ENCODE peak calls at places on chromosomes 7 and 10, in ten cellular contexts. F is dorsolateral prefrontal cortex, R is thoracic aorta, I is HCT116, N is HL-60, M is esophagus squamous epithelium, L is A549, C is H9, X is endothelial cell of umbilical vein, D is colonic mucosa. Y is an unnamed sample.
A peak's percentile ranks its signal among the peaks of the same experiment; 100 is the strongest.

GRCh38 chr10:103451091-103451801 is 924 bp downstream of the CALHM2 start:
- DNase-seq in F (peak; percentile 29), R (peak; percentile 40), I (peak; percentile 73), N (peak; percentile 61), M (peak; percentile 26), L (peak; percentile 51), C (no peak), X (peak; percentile 52), D (peak; percentile 53), Y (no peak)

GRCh38 chr10:84293574-84294016 is 34.8 kb upstream of the CCSER2 start:
- DNase-seq in F (peak; percentile 42), R (no peak), I (no peak), N (no peak), M (no peak), L (no peak), C (no peak), X (no peak), D (no peak), Y (no peak)

GRCh38 chr10:27192284-27192683 is 37.1 kb downstream of the MASTL start:
- DNase-seq in F (peak; percentile 48), R (peak; percentile 19), I (peak; percentile 56), N (no peak), M (no peak), L (peak; percentile 58), C (no peak), X (peak; percentile 66), D (no peak), Y (peak; percentile 6)

GRCh38 chr10:62467509-62467908 is 93.3 kb downstream of the ZNF365 start:
- DNase-seq in F (no peak), R (no peak), I (no peak), N (no peak), M (no peak), L (no peak), C (no peak), X (no peak), D (no peak), Y (no peak)

GRCh38 chr10:78778446-78779338 is 290.1 kb upstream of the ZMIZ1 start:
- DNase-seq in F (no peak), R (no peak), I (no peak), N (no peak), M (no peak), L (no peak), C (no peak), X (no peak), D (no peak), Y (no peak)

GRCh38 chr10:66719483-66719882 is 206.4 kb upstream of the LRRTM3 start:
- DNase-seq in F (no peak), R (no peak), I (no peak), N (no peak), M (no peak), L (no peak), C (no peak), X (no peak), D (no peak), Y (peak; percentile 50)

GRCh38 chr7:1694981-1695511 is 25.0 kb downstream of the ELFN1 start:
- DNase-seq in F (no peak), R (no peak), I (no peak), N (no peak), M (no peak), L (no peak), C (peak; percentile 39), X (no peak), D (no peak), Y (no peak)

GRCh38 chr7:8258734-8259133 is 3.2 kb downstream of the ICA1 start:
- DNase-seq in F (no peak), R (no peak), I (no peak), N (no peak), M (no peak), L (no peak), C (no peak), X (no peak), D (no peak), Y (no peak)

GRCh38 chr10:30631188-30631587 is 1.6 kb upstream of the LYZL2 start:
- DNase-seq in F (no peak), R (no peak), I (no peak), N (no peak), M (no peak), L (no peak), C (no peak), X (no peak), D (no peak), Y (no peak)

GRCh38 chr7:51635801-51636200 is 319.2 kb upstream of the COBL start:
- DNase-seq in F (no peak), R (no peak), I (no peak), N (no peak), M (no peak), L (no peak), C (no peak), X (no peak), D (no peak), Y (no peak)

GRCh38 chr10:112754001-112754411 is 196.0 kb upstream of the TCF7L2 start:
- DNase-seq in F (no peak), R (no peak), I (no peak), N (peak; percentile 2), M (no peak), L (no peak), C (no peak), X (peak; percentile 34), D (no peak), Y (no peak)

GRCh38 chr10:47088656-47089354 is 177.6 kb downstream of the PTPN20 start:
- DNase-seq in F (no peak), R (no peak), I (no peak), N (no peak), M (no peak), L (no peak), C (no peak), X (no peak), D (no peak), Y (no peak)

GRCh38 chr7:120858299-120858636 is 324 bp upstream of the TSPAN12 start:
- DNase-seq in F (no peak), R (no peak), I (no peak), N (no peak), M (no peak), L (no peak), C (no peak), X (no peak), D (no peak), Y (no peak)

GRCh38 chr7:40918701-40919271 is 784.0 kb downstream of the SUGCT start:
- DNase-seq in F (no peak), R (no peak), I (no peak), N (no peak), M (no peak), L (no peak), C (no peak), X (no peak), D (no peak), Y (peak; percentile 97)

GRCh38 chr7:135620980-135621850 is 41.1 kb upstream of the STMP1 start:
- DNase-seq in F (peak; percentile 36), R (peak; percentile 7), I (peak; percentile 73), N (peak; percentile 32), M (no peak), L (peak; percentile 40), C (no peak), X (peak; percentile 82), D (peak; percentile 39), Y (peak; percentile 57)

GRCh38 chr10:129809431-129809830 is 154.6 kb downstream of the EBF3 start:
- DNase-seq in F (no peak), R (no peak), I (no peak), N (no peak), M (no peak), L (no peak), C (no peak), X (no peak), D (no peak), Y (no peak)

GRCh38 chr7:155263522-155264197 is 34.0 kb upstream of the INSIG1 start:
- DNase-seq in F (no peak), R (no peak), I (no peak), N (no peak), M (no peak), L (no peak), C (no peak), X (no peak), D (no peak), Y (no peak)
- H3K27ac ChIP-seq in F (no peak overlapping the region), R (no peak overlapping the region), I (no peak overlapping the region), N (no peak overlapping the region), M (no peak overlapping the region), L (no peak overlapping the region), C (no peak overlapping the region), X (no peak overlapping the region), D (no peak overlapping the region), Y (no peak overlapping the region)

DNA sequence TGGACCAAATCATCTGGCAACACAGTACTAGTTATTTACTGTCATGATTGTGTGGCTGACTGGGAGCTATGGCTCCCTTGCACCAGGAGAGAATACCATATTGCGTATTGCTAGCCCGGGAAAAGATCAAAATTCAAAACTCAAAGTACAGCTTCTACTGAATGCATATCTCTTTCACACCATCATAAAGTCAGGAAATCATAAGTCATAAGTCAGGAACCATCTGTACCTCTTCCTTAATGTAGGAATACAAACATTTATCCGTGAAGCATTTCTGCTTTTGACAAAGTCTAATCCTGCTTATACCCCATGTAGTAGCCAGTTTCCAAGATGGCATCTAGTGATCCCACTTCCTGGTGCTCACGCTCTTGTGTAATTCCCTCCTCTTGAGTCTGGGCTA is 2.2 kb upstream of the CREB3L2 start:
- DNase-seq in F (no peak), R (no peak), I (no peak), N (no peak), M (no peak), L (no peak), C (no peak), X (peak; percentile 63), D (no peak), Y (no peak)
- TF ChIP-seq CTCF in F (no peak), R (no peak), I (no peak), N (no peak), M (no peak), L (no peak), C (no peak), X (no peak), D (no peak), Y (no peak)

DNA sequence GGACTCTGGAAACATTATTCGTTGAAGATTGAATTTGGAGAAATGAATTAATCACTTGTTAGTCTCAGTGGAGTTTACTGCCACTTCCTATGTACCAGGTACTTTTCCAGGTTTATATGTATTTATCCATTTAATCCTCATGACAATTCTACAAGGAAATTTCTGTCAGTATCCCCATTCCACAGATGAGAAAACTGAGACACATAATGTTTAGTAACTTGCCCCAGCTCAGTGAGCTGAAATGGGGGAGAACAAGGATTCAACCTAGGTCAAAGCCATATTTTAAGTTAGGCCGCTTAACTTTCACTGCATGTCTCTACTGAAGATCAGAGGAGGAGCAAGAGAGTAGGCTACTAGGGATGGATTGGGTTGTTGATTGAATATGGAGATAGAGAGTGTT is 4.6 kb upstream of the SCIN start:
- DNase-seq in F (no peak), R (no peak), I (no peak), N (no peak), M (no peak), L (no peak), C (no peak), X (no peak), D (no peak), Y (no peak)
- H3K27ac ChIP-seq in F (no peak overlapping the region), R (no peak overlapping the region), I (no peak overlapping the region), N (no peak overlapping the region), M (no peak overlapping the region), L (no peak overlapping the region), C (no peak overlapping the region), X (no peak overlapping the region), D (no peak overlapping the region), Y (no peak overlapping the region)

DNA sequence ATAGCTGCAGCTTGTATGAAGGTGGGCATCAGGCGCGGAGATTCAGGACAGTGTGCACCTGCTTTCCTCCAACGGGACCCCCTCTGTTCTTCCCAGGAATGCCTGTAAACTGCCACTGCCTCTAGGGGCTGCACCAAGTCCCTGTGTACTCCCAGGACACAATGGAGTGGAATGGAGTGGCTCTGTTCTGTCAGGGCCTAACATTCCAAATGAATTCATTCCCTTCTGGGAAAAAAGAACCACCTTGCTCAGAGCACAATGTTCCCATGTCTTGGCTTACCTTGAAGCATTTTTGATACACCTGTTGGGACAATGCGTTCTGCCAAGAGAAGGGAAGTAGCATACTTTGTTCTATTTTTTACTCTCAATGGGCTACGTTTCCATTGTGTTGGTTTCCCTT is 339.4 kb downstream of the FRMD4A start:
- DNase-seq in F (no peak), R (no peak), I (no peak), N (no peak), M (no peak), L (no peak), C (no peak), X (peak; percentile 58), D (no peak), Y (no peak)
- TF ChIP-seq CTCF in F (no peak), R (no peak), I (no peak), N (no peak), M (no peak), L (no peak), C (peak; percentile 28), X (peak; percentile 22), D (no peak), Y (no peak)

Y was measured in foreskin keratinocyte.